ENCODE peak calls at places on chromosomes 16 and 17, in ten cellular contexts. Y is Panc1; L is AG04450; F is cardiac muscle cell; G is fibroblast of mammary gland; C is stomach; P is uterus; A is fibroblast of the aortic adventitia; R is CD8-positive, alpha-beta T cell; K is A549. J is an unnamed sample.

GRCh38 chr16:29816694-29817441 is 916 bp downstream of the PAGR1 start:
- DNase-seq in Y (no peak), L (no peak), F (peak; percentile 78), G (peak; percentile 50), C (peak; percentile 65), P (peak; percentile 63), A (peak; percentile 58), R (no peak), K (peak; percentile 71), J (peak; percentile 64)

GRCh38 chr17:32769846-32770245 is 107.1 kb downstream of the MYO1D start:
- DNase-seq in Y (no peak), L (no peak), F (no peak), G (peak; percentile 8), C (no peak), P (no peak), A (no peak), R (no peak), K (peak; percentile 38), J (peak; percentile 22)

GRCh38 chr17:75267403-75268232 is 3.4 kb downstream of the MIF4GD start:
- DNase-seq in Y (no peak), L (no peak), F (no peak), G (no peak), C (no peak), P (no peak), A (no peak), R (no peak), K (peak; percentile 68), J (no peak)

GRCh38 chr17:81558941-81559806 is 7.0 kb upstream of the FAAP100 start:
- DNase-seq in Y (no peak), L (no peak), F (no peak), G (no peak), C (no peak), P (no peak), A (no peak), R (no peak), K (peak; percentile 85), J (peak; percentile 44)

GRCh38 chr17:48155889-48156670 is 48.5 kb downstream of the SNX11 start:
- DNase-seq in Y (no peak), L (no peak), F (no peak), G (no peak), C (no peak), P (no peak), A (no peak), R (no peak), K (no peak), J (no peak)

GRCh38 chr17:15239471-15239870 is 25.7 kb downstream of the PMP22 start:
- DNase-seq in Y (no peak), L (no peak), F (no peak), G (no peak), C (no peak), P (no peak), A (no peak), R (no peak), K (no peak), J (no peak)

GRCh38 chr17:63974594-63975192 is 2.0 kb upstream of the SCN4A start:
- DNase-seq in Y (no peak), L (no peak), F (no peak), G (peak; percentile 60), C (no peak), P (no peak), A (peak; percentile 52), R (no peak), K (no peak), J (peak; percentile 31)

GRCh38 chr17:75642221-75643032 is 9.2 kb downstream of the SMIM5 start:
- DNase-seq in Y (no peak), L (no peak), F (no peak), G (no peak), C (peak; percentile 60), P (no peak), A (no peak), R (no peak), K (no peak), J (no peak)

GRCh38 chr17:41801374-41802062 is 10.2 kb downstream of the P3H4 start:
- DNase-seq in Y (no peak), L (peak; percentile 50), F (peak; percentile 82), G (peak; percentile 74), C (peak; percentile 89), P (peak; percentile 84), A (peak; percentile 79), R (peak; percentile 47), K (peak; percentile 88), J (peak; percentile 81)

GRCh38 chr17:60506312-60506711 is 19.7 kb downstream of the APPBP2 start:
- DNase-seq in Y (no peak), L (peak; percentile 60), F (peak; percentile 53), G (peak; percentile 91), C (no peak), P (no peak), A (peak; percentile 55), R (no peak), K (peak; percentile 50), J (peak; percentile 84)

GRCh38 chr17:42562845-42563509 is 1.0 kb downstream of the COASY start:
- DNase-seq in Y (no peak), L (no peak), F (peak; percentile 58), G (peak; percentile 47), C (no peak), P (no peak), A (peak; percentile 25), R (no peak), K (no peak), J (no peak)

GRCh38 chr17:73657473-73658116 is 13.3 kb upstream of the SDK2 start:
- DNase-seq in Y (no peak), L (no peak), F (peak; percentile 50), G (peak; percentile 54), C (peak; percentile 65), P (no peak), A (no peak), R (no peak), K (peak; percentile 72), J (peak; percentile 29)

GRCh38 chr16:67546761-67547422 is 15.4 kb upstream of the CTCF start:
- DNase-seq in Y (no peak), L (no peak), F (peak; percentile 76), G (peak; percentile 67), C (peak; percentile 88), P (peak; percentile 66), A (peak; percentile 69), R (peak; percentile 42), K (peak; percentile 73), J (peak; percentile 75)

GRCh38 chr16:2154533-2155090 is 970 bp upstream of the TRAF7 start:
- DNase-seq in Y (no peak), L (no peak), F (no peak), G (no peak), C (no peak), P (no peak), A (no peak), R (no peak), K (no peak), J (no peak)

GRCh38 chr16:85610059-85610445 is 3.1 kb upstream of the GSE1 start:
- DNase-seq in Y (no peak), L (no peak), F (no peak), G (no peak), C (peak; percentile 51), P (no peak), A (no peak), R (no peak), K (no peak), J (no peak)
- H3K4me3 ChIP-seq in Y (no peak overlapping the region), L (no peak overlapping the region), F (no peak overlapping the region), G (no peak overlapping the region), C (peak overlapping the region; percentile 78), P (no peak overlapping the region), A (peak overlapping the region; percentile 22), R (no peak overlapping the region), K (no peak overlapping the region), J (no peak overlapping the region)

GRCh38 chr17:82823004-82823403 is 16.8 kb downstream of the ZNF750 start:
- DNase-seq in Y (no peak), L (no peak), F (no peak), G (no peak), C (no peak), P (no peak), A (no peak), R (no peak), K (no peak), J (no peak)
- TF ChIP-seq CTCF in Y (no peak), L (no peak), F (peak; percentile 17), G (no peak), C (no peak), P (no peak), A (peak; percentile 19), R (no peak), K (peak; percentile 9), J (no peak)

DNA sequence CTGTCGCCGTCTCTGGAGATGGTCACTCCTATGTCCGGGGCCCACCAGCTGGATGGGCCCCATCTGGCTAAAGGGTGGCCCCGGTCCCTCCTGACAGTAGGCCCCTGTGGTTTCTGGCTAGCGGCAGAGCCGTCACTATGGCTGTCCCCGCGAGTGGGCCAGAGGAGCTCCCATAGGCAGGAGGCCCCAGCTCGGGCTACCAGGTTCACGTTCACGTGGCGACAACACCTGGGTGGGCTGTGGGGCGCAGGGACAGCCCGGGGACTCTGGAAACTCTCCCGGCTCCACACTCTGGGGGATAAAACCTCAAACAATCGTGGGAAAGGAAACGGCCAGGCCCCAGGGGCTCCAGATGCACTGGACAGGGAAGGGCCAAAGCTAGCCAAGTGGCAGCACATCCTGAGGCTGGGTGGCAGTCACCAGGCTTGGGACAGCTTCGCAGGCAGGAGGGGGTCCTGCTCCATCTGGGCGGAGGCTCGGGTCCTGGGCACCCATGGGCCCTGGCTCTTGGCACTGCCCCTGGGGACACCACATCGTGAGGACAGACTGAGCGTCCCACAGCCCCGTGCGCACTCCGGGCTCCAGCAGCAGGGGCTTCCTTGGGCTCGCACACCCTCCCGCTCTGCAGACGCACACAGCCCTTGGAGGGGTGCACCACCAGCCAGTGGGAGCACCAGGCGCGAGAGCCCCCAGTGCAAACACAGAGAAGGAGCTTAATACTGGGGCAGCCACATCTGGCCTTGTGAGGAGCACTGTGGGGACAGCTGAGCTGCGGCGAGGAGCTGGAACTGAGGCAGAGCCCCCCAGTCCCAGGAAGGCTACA is 4.5 kb downstream of the RNF166 start:
- DNase-seq in Y (no peak), L (no peak), F (no peak), G (no peak), C (no peak), P (no peak), A (no peak), R (no peak), K (no peak), J (no peak)
- H3K4me3 ChIP-seq in Y (no peak overlapping the region), L (no peak overlapping the region), F (no peak overlapping the region), G (no peak overlapping the region), C (peak overlapping the region; percentile 18), P (no peak overlapping the region), A (no peak overlapping the region), R (peak overlapping the region; percentile 95), K (no peak overlapping the region), J (no peak overlapping the region)

GRCh38 chr16:65124596-65124995 is 2.7 kb upstream of the CDH11 start:
- DNase-seq in Y (no peak), L (no peak), F (no peak), G (no peak), C (no peak), P (no peak), A (no peak), R (no peak), K (no peak), J (no peak)

GRCh38 chr16:65125871-65126270 is 4.0 kb upstream of the CDH11 start:
- DNase-seq in Y (no peak), L (no peak), F (peak; percentile 77), G (peak; percentile 54), C (no peak), P (peak; percentile 57), A (peak; percentile 58), R (no peak), K (peak; percentile 29), J (peak; percentile 85)

GRCh38 chr16:65125322-65125721 is 3.5 kb upstream of the CDH11 start:
- DNase-seq in Y (no peak), L (no peak), F (no peak), G (no peak), C (no peak), P (no peak), A (peak; percentile 66), R (no peak), K (no peak), J (no peak)

GRCh38 chr16:65123846-65124513 is 2.1 kb upstream of the CDH11 start:
- DNase-seq in Y (no peak), L (no peak), F (no peak), G (no peak), C (no peak), P (peak; percentile 16), A (no peak), R (no peak), K (no peak), J (peak; percentile 55)

GRCh38 chr16:65126845-65127624 is 5.2 kb upstream of the CDH11 start:
- DNase-seq in Y (no peak), L (no peak), F (no peak), G (no peak), C (no peak), P (no peak), A (no peak), R (no peak), K (no peak), J (no peak)
- TF ChIP-seq CTCF in Y (peak; percentile 26), L (peak; percentile 29), F (peak; percentile 34), G (peak; percentile 51), C (no peak), P (no peak), A (peak; percentile 43), R (no peak), K (no peak), J (peak; percentile 49)